ENCODE peak calls at places on chromosome 17, in six cellular contexts. K, H, S, J, O and W are unnamed samples.
A peak's percentile ranks its signal among the peaks of the same experiment; 100 is the strongest.

GRCh38 chr17:1712271-1712670 is 2.1 kb upstream of the TLCD2 start:
- DNase-seq in K (no peak), H (no peak), S (no peak), J (no peak), O (no peak), W (no peak)

GRCh38 chr17:82173351-82174041 is 39.1 kb downstream of the CCDC57 start:
- DNase-seq in K (no peak), H (no peak), S (no peak), J (no peak), O (no peak), W (no peak)

GRCh38 chr17:81016575-81016974 is 18.4 kb upstream of the BAIAP2 start:
- DNase-seq in K (no peak), H (no peak), S (no peak), J (no peak), O (no peak), W (no peak)

GRCh38 chr17:29111816-29112499 is 68.2 kb downstream of the MYO18A start:
- DNase-seq in K (peak; percentile 52), H (peak; percentile 76), S (no peak), J (peak; percentile 15), O (peak; percentile 77), W (peak; percentile 78)

GRCh38 chr17:8382880-8383142 is 182 bp downstream of the RPL26 start:
- DNase-seq in K (no peak), H (no peak), S (no peak), J (no peak), O (no peak), W (no peak)

GRCh38 chr17:81406117-81406953 is 11.1 kb downstream of the BAHCC1 start:
- DNase-seq in K (no peak), H (no peak), S (no peak), J (no peak), O (no peak), W (no peak)

GRCh38 chr17:57925361-57925990 is 29.7 kb downstream of the CUEDC1 start:
- DNase-seq in K (no peak), H (no peak), S (no peak), J (no peak), O (no peak), W (no peak)

GRCh38 chr17:74356640-74357465 is 4.8 kb downstream of the BTBD17 start:
- DNase-seq in K (no peak), H (no peak), S (no peak), J (no peak), O (no peak), W (peak; percentile 40)

GRCh38 chr17:32783602-32784001 is 93.3 kb downstream of the MYO1D start:
- DNase-seq in K (peak; percentile 65), H (no peak), S (peak; percentile 74), J (peak; percentile 77), O (peak; percentile 74), W (no peak)

GRCh38 chr17:27533874-27534815 is 77.9 kb downstream of the KSR1 start:
- DNase-seq in K (peak; percentile 91), H (no peak), S (no peak), J (peak; percentile 93), O (no peak), W (no peak)

GRCh38 chr17:36652716-36653115 is 51.3 kb downstream of the MRM1 start:
- DNase-seq in K (no peak), H (no peak), S (no peak), J (peak; percentile 21), O (no peak), W (no peak)

GRCh38 chr17:1108810-1109605 is 70.8 kb downstream of the ABR start:
- DNase-seq in K (peak; percentile 48), H (peak; percentile 56), S (no peak), J (no peak), O (peak; percentile 39), W (peak; percentile 77)

GRCh38 chr17:28327031-28327607 is 8.1 kb downstream of the TMEM97 start:
- DNase-seq in K (no peak), H (no peak), S (no peak), J (no peak), O (no peak), W (no peak)

GRCh38 chr17:73182616-73183310 is 10.1 kb upstream of the COG1 start:
- DNase-seq in K (no peak), H (no peak), S (no peak), J (no peak), O (no peak), W (no peak)

GRCh38 chr17:3529817-3530741 is 27.5 kb downstream of the TRPV3 start:
- DNase-seq in K (peak; percentile 28), H (no peak), S (peak; percentile 64), J (no peak), O (no peak), W (peak; percentile 88)

GRCh38 chr17:43517615-43518386 is 28.3 kb downstream of the ETV4 start:
- DNase-seq in K (peak; percentile 58), H (no peak), S (peak; percentile 84), J (no peak), O (no peak), W (no peak)

GRCh38 chr17:7308625-7309433 is 1.4 kb downstream of the EIF5A start:
- DNase-seq in K (peak; percentile 84), H (peak; percentile 90), S (peak; percentile 75), J (peak; percentile 72), O (peak; percentile 85), W (peak; percentile 81)

GRCh38 chr17:4788159-4788806 is 481 bp upstream of the GLTPD2 start:
- DNase-seq in K (no peak), H (no peak), S (no peak), J (no peak), O (no peak), W (no peak)

GRCh38 chr17:60158751-60159478 is 9.1 kb downstream of the CA4 start:
- DNase-seq in K (no peak), H (no peak), S (no peak), J (no peak), O (no peak), W (no peak)